ENCODE peak calls at places on chromosomes 7 and 10, in ten cellular contexts. J is Right ventricle myocardium inferior; F is activated naive CD8-positive, alpha-beta T cell treated with anti-CD3 and anti-CD28 coated beads, Interleukin-2, amount 10 ng/mL, durations not matched to agents 7 days and 5 days; N is HCT116; X is heart left ventricle; D is left cardiac atrium; M is sciatic nerve; R is Panc1; E is upper lobe of left lung; W is effector memory CD8-positive, alpha-beta T cell. A is an unnamed sample.

GRCh38 chr10:121281576-121281975 is 316.7 kb downstream of the FGFR2 start:
- ATAC-seq in J (no peak), F (no peak), N (no peak), X (no peak), D (no peak), M (peak), R (no peak), E (no peak), W (no peak), A (no peak)

GRCh38 chr7:90597527-90597871 is 1.4 kb downstream of the CDK14 start:
- ATAC-seq in J (no peak), F (no peak), N (no peak), X (no peak), D (no peak), M (peak), R (no peak), E (no peak), W (no peak), A (no peak)

GRCh38 chr10:110423650-110424049 is 74.1 kb upstream of the DUSP5 start:
- ATAC-seq in J (peak), F (no peak), N (no peak), X (peak), D (peak), M (no peak), R (no peak), E (peak), W (no peak), A (no peak)

GRCh38 chr7:98922392-98923107 is 44.2 kb downstream of the TRRAP start:
- ATAC-seq in J (peak), F (no peak), N (no peak), X (peak), D (peak), M (peak), R (peak), E (peak), W (no peak), A (peak)

GRCh38 chr7:99742737-99743394 is 7.9 kb upstream of the CYP3A7 start:
- ATAC-seq in J (no peak), F (no peak), N (no peak), X (no peak), D (no peak), M (no peak), R (no peak), E (no peak), W (no peak), A (no peak)

GRCh38 chr7:3112499-3113134 is 69.0 kb upstream of the CARD11 start:
- ATAC-seq in J (no peak), F (peak), N (no peak), X (no peak), D (no peak), M (no peak), R (no peak), E (no peak), W (peak), A (no peak)

GRCh38 chr7:2109936-2110585 is 122.7 kb downstream of the MAD1L1 start:
- ATAC-seq in J (no peak), F (peak), N (peak), X (peak), D (no peak), M (no peak), R (peak), E (peak), W (peak), A (peak)

GRCh38 chr7:986766-987722 is 4.1 kb downstream of the CYP2W1 start:
- ATAC-seq in J (no peak), F (no peak), N (no peak), X (no peak), D (no peak), M (no peak), R (no peak), E (no peak), W (no peak), A (no peak)

GRCh38 chr7:44307301-44307900 is 18.0 kb downstream of the CAMK2B start:
- ATAC-seq in J (peak), F (no peak), N (peak), X (peak), D (peak), M (peak), R (peak), E (no peak), W (no peak), A (no peak)

GRCh38 chr7:132343196-132343595 is 233.1 kb downstream of the PLXNA4 start:
- ATAC-seq in J (peak), F (no peak), N (no peak), X (peak), D (peak), M (peak), R (no peak), E (peak), W (no peak), A (no peak)

GRCh38 chr10:119422685-119423509 is 119.6 kb downstream of the RGS10 start:
- ATAC-seq in J (no peak), F (no peak), N (no peak), X (no peak), D (no peak), M (no peak), R (no peak), E (no peak), W (no peak), A (no peak)

GRCh38 chr10:89632824-89633223 is 12.2 kb downstream of the PANK1 start:
- ATAC-seq in J (no peak), F (no peak), N (no peak), X (no peak), D (no peak), M (no peak), R (no peak), E (no peak), W (no peak), A (no peak)

GRCh38 chr10:43039629-43040481 is 37.0 kb upstream of the RET start:
- ATAC-seq in J (no peak), F (peak), N (no peak), X (peak), D (no peak), M (peak), R (no peak), E (no peak), W (no peak), A (no peak)

GRCh38 chr7:141073641-141074161 is at the start of gene TMEM178B:
- ATAC-seq in J (no peak), F (peak), N (no peak), X (peak), D (no peak), M (no peak), R (peak), E (peak), W (peak), A (peak)

GRCh38 chr10:89337493-89337892 is 9.7 kb downstream of the IFIT3 start:
- ATAC-seq in J (no peak), F (peak), N (peak), X (no peak), D (no peak), M (no peak), R (no peak), E (no peak), W (no peak), A (peak)